ENCODE peak calls at places on chromosomes 2 and 18, in four cellular contexts. E, D, X and N are unnamed samples.

GRCh38 chr2:189661957-189662321 is 680 bp downstream of the ASNSD1 start:
- DNase-seq in E (peak; percentile 17), X (no peak), D (no peak), N (no peak)

GRCh38 chr2:100482741-100483140 is 12.5 kb downstream of the NMS start:
- DNase-seq in D (no peak), X (no peak), E (no peak), N (no peak)

GRCh38 chr2:43790118-43790517 is 16.3 kb downstream of the DYNC2LI1 start:
- DNase-seq in E (no peak), X (no peak), D (no peak), N (no peak)

GRCh38 chr2:72130671-72131360 is 16.8 kb downstream of the CYP26B1 start:
- DNase-seq in X (no peak), E (no peak), D (peak; percentile 4), N (no peak)

GRCh38 chr18:6566338-6566911 is 151.7 kb upstream of the L3MBTL4 start:
- DNase-seq in E (no peak), D (no peak), X (no peak), N (no peak)

GRCh38 chr2:165251361-165251760 is 12.1 kb downstream of the SCN2A start:
- DNase-seq in D (no peak), X (no peak), E (peak; percentile 18), N (no peak)

GRCh38 chr2:108974674-108975073 is 14.3 kb downstream of the EDAR start:
- DNase-seq in D (no peak), X (no peak), E (no peak), N (no peak)

GRCh38 chr2:158816797-158817196 is 21.7 kb downstream of the DAPL1 start:
- DNase-seq in X (no peak), E (no peak), D (no peak), N (no peak)

GRCh38 chr2:240277807-240278522 is 137.5 kb upstream of the OTOS start:
- DNase-seq in X (no peak), E (no peak), D (no peak), N (no peak)

GRCh38 chr2:128689971-128690370 is 371.3 kb upstream of the HS6ST1 start:
- DNase-seq in E (no peak), X (no peak), D (no peak), N (no peak)

GRCh38 chr2:43493954-43494353 is 101.9 kb downstream of the THADA start:
- DNase-seq in D (no peak), X (no peak), E (no peak), N (no peak)

GRCh38 chr18:61703508-61703907 is 189.3 kb downstream of the RNF152 start:
- DNase-seq in E (no peak), D (no peak), X (no peak), N (no peak)

GRCh38 chr2:124753842-124754241 is 728.8 kb downstream of the CNTNAP5 start:
- DNase-seq in D (no peak), E (no peak), X (no peak), N (no peak)

GRCh38 chr2:233267516-233268245 is 16.2 kb downstream of the ATG16L1 start:
- DNase-seq in D (peak; percentile 79), E (no peak), X (no peak), N (no peak)

GRCh38 chr2:31729442-31730092 is 148.8 kb upstream of the SRD5A2 start:
- DNase-seq in E (peak; percentile 16), X (peak; percentile 15), D (no peak), N (peak; percentile 21)

GRCh38 chr2:66579494-66579893 is 144.6 kb downstream of the MEIS1 start:
- DNase-seq in X (no peak), D (no peak), E (no peak), N (no peak)

GRCh38 chr2:15730545-15731212 is 139.0 kb downstream of the DDX1 start:
- DNase-seq in X (no peak), E (no peak), D (no peak), N (peak; percentile 43)

GRCh38 chr2:172976816-172977215 is 98.8 kb upstream of the MAP3K20 start:
- DNase-seq in E (no peak), D (no peak), X (no peak), N (no peak)

GRCh38 chr2:230795856-230796255 is 68.9 kb upstream of the ITM2C start:
- DNase-seq in X (no peak), E (no peak), D (no peak), N (no peak)

GRCh38 chr2:215031330-215031729 is 107.1 kb downstream of the ABCA12 start:
- DNase-seq in E (no peak), D (no peak), X (no peak), N (no peak)

GRCh38 chr2:144131042-144131441 is 388.9 kb downstream of the ZEB2 start:
- DNase-seq in E (no peak), X (no peak), D (no peak), N (no peak)

GRCh38 chr18:58402951-58403702 is 225.8 kb downstream of the ALPK2 start:
- DNase-seq in D (no peak), X (no peak), E (no peak), N (no peak)

GRCh38 chr2:192029089-192029488 is 165.6 kb downstream of the TMEFF2 start:
- DNase-seq in E (peak; percentile 48), X (no peak), D (no peak), N (no peak)